ENCODE peak calls at places on chromosomes 1 and 21, in four cellular contexts. One of them, this sample, is unnamed.

GRCh38 chr1:98688110-98688739 is 26.7 kb downstream of the SNX7 start:
- DNase-seq in HepG2: no peak
- DNase-seq in GM12878: peak
- DNase-seq in K562: no peak
- DNase-seq in this sample: no peak

GRCh38 chr21:38623552-38623951 is 125.3 kb upstream of the ERG start:
- DNase-seq in HepG2: no peak
- DNase-seq in GM12878: no peak
- DNase-seq in K562: no peak
- DNase-seq in this sample: no peak

GRCh38 chr1:6638226-6638625 is 13.6 kb downstream of the THAP3 start:
- DNase-seq in HepG2: no peak
- DNase-seq in GM12878: no peak
- DNase-seq in K562: no peak
- DNase-seq in this sample: no peak

GRCh38 chr1:60073605-60074278 is at the start of gene C1orf87:
- DNase-seq in HepG2: no peak
- DNase-seq in GM12878: no peak
- DNase-seq in K562: peak
- DNase-seq in this sample: peak

GRCh38 chr1:22313321-22313720 is 138.3 kb upstream of the ZBTB40 start:
- DNase-seq in HepG2: no peak
- DNase-seq in GM12878: no peak
- DNase-seq in K562: no peak
- DNase-seq in this sample: no peak

GRCh38 chr1:53740621-53741105 is 1.7 kb upstream of the GLIS1 start:
- DNase-seq in HepG2: peak
- DNase-seq in GM12878: no peak
- DNase-seq in K562: no peak
- DNase-seq in this sample: no peak

GRCh38 chr1:119674835-119675289 is 26.8 kb upstream of the ZNF697 start:
- DNase-seq in HepG2: peak
- DNase-seq in GM12878: no peak
- DNase-seq in K562: peak
- DNase-seq in this sample: no peak

GRCh38 chr1:14292533-14292932 is 306.0 kb upstream of the KAZN start:
- DNase-seq in HepG2: no peak
- DNase-seq in GM12878: no peak
- DNase-seq in K562: no peak
- DNase-seq in this sample: no peak

GRCh38 chr21:46187814-46188213 is 3.6 kb upstream of the SPATC1L start:
- DNase-seq in HepG2: no peak
- DNase-seq in GM12878: no peak
- DNase-seq in K562: no peak
- DNase-seq in this sample: no peak

GRCh38 chr1:177567393-177567792 is 396.6 kb downstream of the BRINP2 start:
- DNase-seq in HepG2: peak
- DNase-seq in GM12878: no peak
- DNase-seq in K562: no peak
- DNase-seq in this sample: peak

GRCh38 chr1:21290546-21290944 is 282 bp upstream of the ECE1 start:
- DNase-seq in HepG2: no peak
- DNase-seq in GM12878: peak
- DNase-seq in K562: no peak
- DNase-seq in this sample: no peak

GRCh38 chr1:214505134-214505533 is 46.3 kb downstream of the PTPN14 start:
- DNase-seq in HepG2: peak
- DNase-seq in GM12878: no peak
- DNase-seq in K562: no peak
- DNase-seq in this sample: no peak

GRCh38 chr1:198747127-198747526 is 108.3 kb downstream of the PTPRC start:
- DNase-seq in HepG2: no peak
- DNase-seq in GM12878: no peak
- DNase-seq in K562: no peak
- DNase-seq in this sample: no peak

GRCh38 chr1:228736844-228737415 is 1.7 kb downstream of the RHOU start:
- DNase-seq in HepG2: no peak
- DNase-seq in GM12878: no peak
- DNase-seq in K562: no peak
- DNase-seq in this sample: no peak

GRCh38 chr1:42747125-42747524 is 7.1 kb upstream of the CLDN19 start:
- DNase-seq in HepG2: no peak
- DNase-seq in GM12878: no peak
- DNase-seq in K562: peak
- DNase-seq in this sample: peak

GRCh38 chr1:77874804-77875445 is 13.5 kb upstream of the NEXN start:
- DNase-seq in HepG2: no peak
- DNase-seq in GM12878: no peak
- DNase-seq in K562: no peak
- DNase-seq in this sample: no peak

GRCh38 chr1:55916480-55916879 is 662.9 kb downstream of the PLPP3 start:
- DNase-seq in HepG2: no peak
- DNase-seq in GM12878: no peak
- DNase-seq in K562: no peak
- DNase-seq in this sample: no peak

GRCh38 chr1:38611661-38612211 is 247.8 kb downstream of the RRAGC start:
- DNase-seq in HepG2: no peak
- DNase-seq in GM12878: no peak
- DNase-seq in K562: no peak
- DNase-seq in this sample: no peak

GRCh38 chr21:41627428-41627827 is 119.5 kb upstream of the TMPRSS2 start:
- DNase-seq in HepG2: no peak
- DNase-seq in GM12878: no peak
- DNase-seq in K562: no peak
- DNase-seq in this sample: no peak

GRCh38 chr1:53629101-53629691 is 109.8 kb downstream of the GLIS1 start:
- DNase-seq in HepG2: no peak
- DNase-seq in GM12878: no peak
- DNase-seq in K562: no peak
- DNase-seq in this sample: no peak

GRCh38 chr1:93442276-93442675 is 5.6 kb upstream of the FNBP1L start:
- DNase-seq in HepG2: no peak
- DNase-seq in GM12878: no peak
- DNase-seq in K562: peak
- DNase-seq in this sample: no peak

GRCh38 chr1:201252833-201253810 is 30.2 kb upstream of the PKP1 start:
- DNase-seq in HepG2: no peak
- DNase-seq in GM12878: no peak
- DNase-seq in K562: no peak
- DNase-seq in this sample: no peak

GRCh38 chr1:67850151-67850551 is 16.9 kb upstream of the GNG12 start:
- DNase-seq in HepG2: no peak
- DNase-seq in GM12878: no peak
- DNase-seq in K562: peak
- DNase-seq in this sample: no peak

GRCh38 chr1:121517586-121518230 is 332.9 kb downstream of the SRGAP2C start:
- DNase-seq in HepG2: no peak
- DNase-seq in GM12878: no peak
- DNase-seq in K562: no peak
- DNase-seq in this sample: no peak

GRCh38 chr1:215932558-215932957 is 365.5 kb downstream of the KCTD3 start:
- DNase-seq in HepG2: no peak
- DNase-seq in GM12878: no peak
- DNase-seq in K562: no peak
- DNase-seq in this sample: no peak

GRCh38 chr1:17187065-17187464 is 17.9 kb upstream of the PADI1 start:
- DNase-seq in HepG2: no peak
- DNase-seq in GM12878: no peak
- DNase-seq in K562: no peak
- DNase-seq in this sample: no peak
- TF ChIP-seq TCF7 in HepG2: no peak
- TF ChIP-seq TCF7 in GM12878: no peak
- TF ChIP-seq TCF7 in K562: no peak
- TF ChIP-seq TCF7 in this sample: no peak

GRCh38 chr1:206505702-206506375 is 1.5 kb upstream of the RASSF5 start:
- DNase-seq in HepG2: no peak
- DNase-seq in GM12878: no peak
- DNase-seq in K562: no peak
- DNase-seq in this sample: no peak
- TF ChIP-seq USF2 in HepG2: no peak
- TF ChIP-seq USF2 in GM12878: no peak
- TF ChIP-seq USF2 in K562: no peak
- TF ChIP-seq USF2 in this sample: no peak

GRCh38 chr1:35112668-35113067 is 33.5 kb downstream of the ZMYM1 start:
- DNase-seq in HepG2: no peak
- DNase-seq in GM12878: no peak
- DNase-seq in K562: no peak
- DNase-seq in this sample: no peak
- TF ChIP-seq CTCF in HepG2: no peak
- TF ChIP-seq CTCF in GM12878: no peak
- TF ChIP-seq CTCF in K562: no peak
- TF ChIP-seq CTCF in this sample: no peak

GRCh38 chr1:1170215-1170890 is 3.3 kb upstream of the TTLL10 start:
- DNase-seq in HepG2: no peak
- DNase-seq in GM12878: no peak
- DNase-seq in K562: no peak
- DNase-seq in this sample: peak
- TF ChIP-seq TCF7 in HepG2: no peak
- TF ChIP-seq TCF7 in GM12878: no peak
- TF ChIP-seq TCF7 in K562: no peak
- TF ChIP-seq TCF7 in this sample: no peak

GRCh38 chr1:1200876-1201810 is 5.2 kb downstream of the TNFRSF18 start:
- DNase-seq in HepG2: no peak
- DNase-seq in GM12878: no peak
- DNase-seq in K562: peak
- DNase-seq in this sample: peak
- TF ChIP-seq USF2 in HepG2: no peak
- TF ChIP-seq USF2 in GM12878: no peak
- TF ChIP-seq USF2 in K562: no peak
- TF ChIP-seq USF2 in this sample: no peak

DNA sequence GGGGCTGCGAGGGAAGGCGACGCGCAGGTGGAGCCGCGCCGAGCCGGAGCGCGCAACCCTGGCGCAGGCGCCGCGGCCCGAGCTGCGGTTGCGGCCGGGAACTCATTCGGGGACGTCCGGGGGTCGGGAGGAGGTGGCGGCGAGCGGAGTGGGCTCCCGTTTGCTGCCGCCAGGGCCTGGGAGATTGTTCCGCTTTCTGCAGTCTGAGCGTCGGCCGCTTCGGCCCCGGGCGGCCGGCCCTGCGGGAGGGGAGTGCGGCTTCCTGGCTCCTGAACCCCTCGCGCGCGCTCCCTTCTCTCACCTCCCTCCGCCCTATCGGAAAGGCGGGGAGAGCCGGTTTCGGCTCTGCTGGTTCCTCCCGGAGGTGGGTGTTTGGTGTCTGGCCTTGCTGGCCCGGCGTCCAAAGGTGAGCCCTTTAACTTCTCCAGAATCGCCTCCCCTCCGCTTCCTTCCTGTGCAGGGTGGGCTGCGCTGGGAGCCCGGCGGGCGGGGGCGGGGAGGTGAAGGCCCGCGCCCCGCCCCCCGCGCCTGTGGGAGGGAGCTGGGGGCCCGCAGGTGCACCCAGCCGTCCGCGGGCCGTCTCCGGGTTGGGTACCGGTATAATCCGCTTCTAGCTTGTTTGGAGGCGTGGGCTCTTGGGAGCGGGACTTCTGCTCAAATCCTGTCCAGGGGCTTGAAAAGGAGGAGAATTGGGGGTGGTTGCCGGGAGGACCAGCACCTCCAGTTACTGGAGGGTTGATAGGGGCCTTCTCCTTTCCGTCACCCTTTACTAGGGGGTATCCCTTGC is 683 bp downstream of the LRRC8D start:
- DNase-seq in HepG2: peak
- DNase-seq in GM12878: no peak
- DNase-seq in K562: peak
- DNase-seq in this sample: peak
- TF ChIP-seq CTCF in HepG2: no peak
- TF ChIP-seq CTCF in GM12878: peak
- TF ChIP-seq CTCF in K562: no peak
- TF ChIP-seq CTCF in this sample: no peak

GRCh38 chr1:209924386-209924785 is 13.6 kb upstream of the SYT14 start:
- DNase-seq in HepG2: no peak
- DNase-seq in GM12878: no peak
- DNase-seq in K562: no peak
- DNase-seq in this sample: no peak

GRCh38 chr1:209927466-209927865 is 10.6 kb upstream of the SYT14 start:
- DNase-seq in HepG2: no peak
- DNase-seq in GM12878: no peak
- DNase-seq in K562: no peak
- DNase-seq in this sample: no peak

GRCh38 chr1:209929751-209930150 is 8.3 kb upstream of the SYT14 start:
- DNase-seq in HepG2: no peak
- DNase-seq in GM12878: no peak
- DNase-seq in K562: no peak
- DNase-seq in this sample: no peak

GRCh38 chr1:209931141-209931540 is 6.9 kb upstream of the SYT14 start:
- DNase-seq in HepG2: no peak
- DNase-seq in GM12878: no peak
- DNase-seq in K562: no peak
- DNase-seq in this sample: no peak

GRCh38 chr1:209926045-209926444 is 12.0 kb upstream of the SYT14 start:
- DNase-seq in HepG2: no peak
- DNase-seq in GM12878: no peak
- DNase-seq in K562: no peak
- DNase-seq in this sample: no peak
- TF ChIP-seq TCF7 in HepG2: no peak
- TF ChIP-seq TCF7 in GM12878: no peak
- TF ChIP-seq TCF7 in K562: no peak
- TF ChIP-seq TCF7 in this sample: no peak